ENCODE peak calls at places on chromosomes 6 and 20, in five cellular contexts. A, X, Y, M and D are unnamed samples.
A peak's percentile ranks its signal among the peaks of the same experiment; 100 is the strongest.

GRCh38 chr6:125985522-125985921 is 818 bp upstream of the TRMT11 start:
- DNase-seq in A (no peak), X (no peak), Y (no peak), M (no peak), D (no peak)

GRCh38 chr6:25014806-25015560 is 79.2 kb upstream of the RIPOR2 start:
- DNase-seq in A (no peak), X (no peak), Y (peak; percentile 9), M (no peak), D (no peak)

GRCh38 chr6:61833176-61833716 is 452.8 kb downstream of the KHDRBS2 start:
- DNase-seq in A (no peak), X (no peak), Y (no peak), M (no peak), D (no peak)

GRCh38 chr6:105424177-105424783 is 21.4 kb upstream of the PREP start:
- DNase-seq in A (peak; percentile 85), X (peak; percentile 19), Y (peak; percentile 10), M (peak; percentile 51), D (no peak)

GRCh38 chr6:109961666-109962065 is 16.4 kb upstream of the GPR6 start:
- DNase-seq in A (no peak), X (no peak), Y (no peak), M (no peak), D (no peak)

GRCh38 chr6:143136647-143137046 is 76.0 kb downstream of the AIG1 start:
- DNase-seq in A (no peak), X (no peak), Y (no peak), M (no peak), D (no peak)

GRCh38 chr20:61533231-61533631 is 281.2 kb downstream of the CDH4 start:
- DNase-seq in A (no peak), X (no peak), Y (no peak), M (no peak), D (peak; percentile 30)

GRCh38 chr6:10426781-10427279 is 12.0 kb upstream of the TFAP2A start:
- DNase-seq in A (no peak), X (no peak), Y (no peak), M (no peak), D (no peak)

GRCh38 chr6:39076086-39076992 is 27.8 kb downstream of the GLP1R start:
- DNase-seq in A (peak; percentile 36), X (no peak), Y (no peak), M (no peak), D (no peak)

GRCh38 chr6:158068893-158069799 is 87.5 kb downstream of the SYNJ2 start:
- DNase-seq in A (peak; percentile 84), X (no peak), Y (no peak), M (peak; percentile 54), D (peak; percentile 76)

GRCh38 chr6:474454-475185 is 83.1 kb downstream of the IRF4 start:
- DNase-seq in A (peak; percentile 93), X (peak; percentile 60), Y (no peak), M (no peak), D (peak; percentile 50)

GRCh38 chr6:154053141-154053540 is 14.1 kb downstream of the OPRM1 start:
- DNase-seq in A (no peak), X (no peak), Y (no peak), M (no peak), D (no peak)

GRCh38 chr20:45867129-45867810 is 9.9 kb downstream of the ZSWIM3 start:
- DNase-seq in A (no peak), X (no peak), Y (no peak), M (no peak), D (no peak)

GRCh38 chr6:14476793-14477531 is 359.4 kb downstream of the CD83 start:
- DNase-seq in A (peak; percentile 79), X (no peak), Y (no peak), M (no peak), D (peak; percentile 72)

GRCh38 chr20:20010639-20011500 is 6.3 kb upstream of the NAA20 start:
- DNase-seq in A (no peak), X (no peak), Y (no peak), M (no peak), D (no peak)

GRCh38 chr20:62902926-62903615 is 23.2 kb downstream of the DIDO1 start:
- DNase-seq in A (no peak), X (no peak), Y (no peak), M (no peak), D (no peak)

GRCh38 chr6:34386316-34387137 is 5.9 kb downstream of the NUDT3 start:
- DNase-seq in A (peak; percentile 50), X (no peak), Y (no peak), M (no peak), D (no peak)

GRCh38 chr6:136236491-136237293 is 13.4 kb downstream of the MTFR2 start:
- DNase-seq in A (no peak), X (no peak), Y (no peak), M (no peak), D (no peak)

GRCh38 chr6:155147958-155148663 is 115.7 kb upstream of the CLDN20 start:
- DNase-seq in A (no peak), X (no peak), Y (no peak), M (no peak), D (no peak)

GRCh38 chr20:36314734-36315544 is 8.8 kb downstream of the DLGAP4 start:
- DNase-seq in A (no peak), X (no peak), Y (no peak), M (no peak), D (no peak)

GRCh38 chr6:106119526-106119925 is 33.4 kb downstream of the PRDM1 start:
- DNase-seq in A (no peak), X (no peak), Y (no peak), M (no peak), D (peak; percentile 49)

GRCh38 chr6:34358389-34358906 is 34.0 kb downstream of the NUDT3 start:
- DNase-seq in A (no peak), X (no peak), Y (no peak), M (no peak), D (no peak)

GRCh38 chr6:43749461-43749860 is 20.6 kb upstream of the VEGFA start:
- DNase-seq in A (peak; percentile 26), X (no peak), Y (no peak), M (no peak), D (no peak)

GRCh38 chr6:35089935-35090505 is 51.1 kb downstream of the TCP11 start:
- DNase-seq in A (peak; percentile 42), X (no peak), Y (no peak), M (no peak), D (no peak)